ENCODE peak calls at places on chromosomes 1 and 21, in nine cellular contexts. L is colonic mucosa, T is SK-N-SH, V is AG04450, A is Karpas-422, I is mammary epithelial cell, N is cardiac muscle cell, Y is heart left ventricle, O is dorsolateral prefrontal cortex. K is an unnamed sample.

GRCh38 chr21:35333831-35334593 is 284.9 kb upstream of the RUNX1 start:
- DNase-seq in L (no peak), T (no peak), V (no peak), A (no peak), I (no peak), N (no peak), Y (no peak), O (no peak), K (no peak)

GRCh38 chr1:67031848-67032247 is 22.1 kb downstream of the SLC35D1 start:
- DNase-seq in L (no peak), T (no peak), V (no peak), A (no peak), I (no peak), N (no peak), Y (no peak), O (no peak), K (no peak)

GRCh38 chr1:42935971-42936308 is 22.7 kb downstream of the SLC2A1 start:
- DNase-seq in L (no peak), T (no peak), V (no peak), A (no peak), I (no peak), N (no peak), Y (no peak), O (no peak), K (no peak)

GRCh38 chr1:58932820-58933598 is 149.2 kb upstream of the JUN start:
- DNase-seq in L (peak; percentile 96), T (no peak), V (no peak), A (no peak), I (peak; percentile 98), N (no peak), Y (no peak), O (no peak), K (no peak)

GRCh38 chr1:27726173-27726793 is 522 bp downstream of the FAM76A start:
- DNase-seq in L (peak; percentile 56), T (peak; percentile 84), V (no peak), A (peak; percentile 76), I (peak; percentile 38), N (peak; percentile 64), Y (peak; percentile 61), O (peak; percentile 33), K (peak; percentile 68)

GRCh38 chr1:110148961-110149360 is 1.3 kb upstream of the SLC6A17 start:
- DNase-seq in L (no peak), T (no peak), V (no peak), A (peak; percentile 54), I (peak; percentile 16), N (no peak), Y (no peak), O (no peak), K (no peak)

GRCh38 chr1:241589524-241589923 is 50.6 kb downstream of the CHML start:
- DNase-seq in L (no peak), T (no peak), V (no peak), A (no peak), I (no peak), N (no peak), Y (no peak), O (no peak), K (no peak)

GRCh38 chr1:76871355-76871974 is 4.2 kb downstream of the ST6GALNAC5 start:
- DNase-seq in L (no peak), T (no peak), V (no peak), A (peak; percentile 81), I (no peak), N (no peak), Y (no peak), O (no peak), K (no peak)

GRCh38 chr1:26574690-26575349 is 45.3 kb downstream of the RPS6KA1 start:
- DNase-seq in L (no peak), T (no peak), V (no peak), A (no peak), I (no peak), N (no peak), Y (no peak), O (no peak), K (no peak)

GRCh38 chr1:241837901-241838300 is 10.1 kb upstream of the EXO1 start:
- DNase-seq in L (no peak), T (no peak), V (peak; percentile 94), A (no peak), I (no peak), N (no peak), Y (no peak), O (no peak), K (no peak)

GRCh38 chr1:201882665-201883132 is 6.0 kb upstream of the SHISA4 start:
- DNase-seq in L (no peak), T (no peak), V (no peak), A (peak; percentile 74), I (peak; percentile 90), N (no peak), Y (no peak), O (no peak), K (peak; percentile 21)

GRCh38 chr21:46551636-46552241 is 53.1 kb downstream of the S100B start:
- DNase-seq in L (no peak), T (no peak), V (no peak), A (no peak), I (no peak), N (no peak), Y (peak; percentile 56), O (no peak), K (no peak)

GRCh38 chr1:7120863-7121621 is 335.8 kb downstream of the CAMTA1 start:
- DNase-seq in L (no peak), T (no peak), V (no peak), A (peak; percentile 82), I (no peak), N (no peak), Y (no peak), O (no peak), K (no peak)

GRCh38 chr1:7121622-7121988 is 336.4 kb downstream of the CAMTA1 start:
- DNase-seq in L (no peak), T (no peak), V (no peak), A (no peak), I (no peak), N (no peak), Y (peak; percentile 88), O (peak; percentile 27), K (no peak)

GRCh38 chr1:7117265-7117598 is 332.0 kb downstream of the CAMTA1 start:
- DNase-seq in L (no peak), T (no peak), V (no peak), A (no peak), I (no peak), N (no peak), Y (no peak), O (no peak), K (no peak)

GRCh38 chr1:7116001-7116400 is 330.7 kb downstream of the CAMTA1 start:
- DNase-seq in L (no peak), T (no peak), V (no peak), A (no peak), I (no peak), N (no peak), Y (no peak), O (no peak), K (no peak)

GRCh38 chr1:7117599-7118281 is 332.5 kb downstream of the CAMTA1 start:
- DNase-seq in L (no peak), T (no peak), V (peak; percentile 65), A (peak; percentile 70), I (peak; percentile 87), N (peak; percentile 74), Y (peak; percentile 42), O (no peak), K (no peak)
- H3K27ac ChIP-seq in L (no peak overlapping the region), T (peak overlapping the region; percentile 82), V (peak overlapping the region; percentile 91), A (no peak overlapping the region), I (peak overlapping the region; percentile 93), N (no peak overlapping the region), Y (no peak overlapping the region), O (no peak overlapping the region), K (no peak overlapping the region)

GRCh38 chr1:36693116-36693515 is 210.4 kb upstream of the CSF3R start:
- DNase-seq in L (no peak), T (no peak), V (no peak), A (no peak), I (no peak), N (no peak), Y (no peak), O (no peak), K (no peak)

GRCh38 chr1:36696261-36696940 is 213.7 kb upstream of the CSF3R start:
- DNase-seq in L (no peak), T (no peak), V (no peak), A (no peak), I (no peak), N (no peak), Y (no peak), O (no peak), K (peak; percentile 93)

GRCh38 chr1:36691374-36691773 is 208.7 kb upstream of the CSF3R start:
- DNase-seq in L (no peak), T (no peak), V (no peak), A (no peak), I (peak; percentile 46), N (no peak), Y (no peak), O (no peak), K (no peak)

GRCh38 chr1:36693652-36694051 is 210.9 kb upstream of the CSF3R start:
- DNase-seq in L (no peak), T (no peak), V (no peak), A (no peak), I (no peak), N (no peak), Y (no peak), O (no peak), K (no peak)

DNA sequence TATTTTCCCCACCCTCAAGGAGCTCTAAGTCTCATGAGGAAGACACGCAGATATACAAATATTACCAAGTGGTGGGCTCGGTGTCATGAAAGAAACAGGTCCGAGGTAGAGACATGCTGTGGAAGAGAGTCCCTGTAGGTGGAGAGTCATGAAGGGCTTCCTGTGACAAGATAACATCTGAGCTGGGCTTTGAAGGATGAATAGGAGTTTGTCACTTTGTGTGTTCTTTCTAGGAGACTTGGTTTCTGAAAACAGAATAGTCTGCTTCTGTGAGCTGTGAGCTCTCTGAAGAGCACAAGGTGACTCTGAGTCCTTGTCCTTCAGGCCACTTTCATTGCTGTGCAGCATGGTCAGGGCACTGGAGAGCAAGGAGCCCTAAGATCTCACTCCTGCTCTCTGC is 209.8 kb upstream of the CSF3R start:
- DNase-seq in L (no peak), T (no peak), V (no peak), A (no peak), I (no peak), N (no peak), Y (no peak), O (no peak), K (no peak)
- H3K27ac ChIP-seq in L (no peak overlapping the region), T (no peak overlapping the region), V (no peak overlapping the region), A (no peak overlapping the region), I (no peak overlapping the region), N (no peak overlapping the region), Y (no peak overlapping the region), O (no peak overlapping the region), K (no peak overlapping the region)

DNA sequence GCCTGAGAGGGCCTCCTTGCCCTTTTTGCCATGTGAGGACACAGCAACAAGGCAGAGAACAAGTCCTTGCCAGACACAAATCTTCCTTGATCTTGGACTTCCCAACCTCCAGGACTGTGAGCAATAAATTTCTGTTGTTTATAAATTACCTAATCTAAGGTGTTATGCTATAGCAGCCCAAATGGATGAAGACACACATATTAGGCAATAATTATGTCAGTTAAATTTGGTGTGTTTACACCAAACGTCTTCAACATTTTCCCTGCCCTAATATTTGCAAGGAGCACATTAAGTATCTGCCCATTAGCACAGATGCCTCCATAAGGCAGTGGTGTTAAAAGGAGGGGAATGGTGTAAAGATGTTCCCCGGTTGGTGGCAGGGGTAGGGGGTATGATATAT is 94.8 kb downstream of the ETS2 start:
- DNase-seq in L (no peak), T (no peak), V (no peak), A (no peak), I (no peak), N (no peak), Y (no peak), O (no peak), K (no peak)
- H3K27ac ChIP-seq in L (no peak overlapping the region), T (no peak overlapping the region), V (no peak overlapping the region), A (no peak overlapping the region), I (no peak overlapping the region), N (no peak overlapping the region), Y (no peak overlapping the region), O (no peak overlapping the region), K (no peak overlapping the region)

GRCh38 chr1:1361233-1361981 is 3.1 kb upstream of the MXRA8 start:
- DNase-seq in L (no peak), T (no peak), V (no peak), A (no peak), I (no peak), N (no peak), Y (no peak), O (no peak), K (no peak)
- H3K27ac ChIP-seq in L (peak overlapping the region; percentile 12), T (peak overlapping the region; percentile 88), V (peak overlapping the region; percentile 99), A (no peak overlapping the region), I (no peak overlapping the region), N (peak overlapping the region; percentile 92), Y (peak overlapping the region; percentile 76), O (no peak overlapping the region), K (peak overlapping the region; percentile 14)